ENCODE peak calls at places on chromosomes 13 and 19, in ten cellular contexts. R, L, W, Y, U, C, H, B, J and X are unnamed samples.

GRCh38 chr13:99363391-99363790 is 56.2 kb upstream of the GPR183 start:
- DNase-seq in R (no peak), L (no peak), W (no peak), Y (no peak), U (no peak), C (no peak), H (no peak), B (no peak), J (no peak), X (no peak)

GRCh38 chr19:9523885-9524474 is 14.5 kb downstream of the ZNF426 start:
- DNase-seq in R (no peak), L (no peak), W (no peak), Y (no peak), U (peak), C (no peak), H (no peak), B (no peak), J (no peak), X (no peak)

GRCh38 chr19:49857834-49858590 is 7.1 kb downstream of the PTOV1 start:
- DNase-seq in R (no peak), L (no peak), W (no peak), Y (no peak), U (no peak), C (no peak), H (peak), B (no peak), J (no peak), X (peak)

GRCh38 chr19:46040952-46041500 is at the start of gene IGFL4:
- DNase-seq in R (no peak), L (no peak), W (no peak), Y (no peak), U (no peak), C (peak), H (no peak), B (no peak), J (no peak), X (no peak)

GRCh38 chr19:3064011-3064330 is 1.7 kb upstream of the TLE5 start:
- DNase-seq in R (no peak), L (no peak), W (no peak), Y (no peak), U (no peak), C (no peak), H (no peak), B (no peak), J (no peak), X (no peak)

GRCh38 chr13:94660695-94661324 is 51.5 kb downstream of the SOX21 start:
- DNase-seq in R (no peak), L (no peak), W (no peak), Y (no peak), U (peak), C (peak), H (no peak), B (no peak), J (peak), X (no peak)

GRCh38 chr13:108102771-108103170 is 112.6 kb downstream of the LIG4 start:
- DNase-seq in R (no peak), L (no peak), W (no peak), Y (no peak), U (no peak), C (no peak), H (no peak), B (no peak), J (no peak), X (no peak)

GRCh38 chr19:1110809-1111640 is 7.2 kb downstream of the GPX4 start:
- DNase-seq in R (no peak), L (no peak), W (no peak), Y (no peak), U (peak), C (no peak), H (no peak), B (no peak), J (no peak), X (no peak)

GRCh38 chr13:112068531-112069062 is 1.6 kb downstream of the SOX1 start:
- DNase-seq in R (no peak), L (no peak), W (no peak), Y (no peak), U (no peak), C (no peak), H (no peak), B (no peak), J (no peak), X (no peak)

GRCh38 chr13:27661017-27661416 is 39.3 kb downstream of the POLR1D start:
- DNase-seq in R (no peak), L (no peak), W (no peak), Y (no peak), U (no peak), C (no peak), H (no peak), B (no peak), J (no peak), X (no peak)

GRCh38 chr13:111385182-111385857 is 64.9 kb downstream of the TEX29 start:
- DNase-seq in R (no peak), L (no peak), W (no peak), Y (no peak), U (no peak), C (no peak), H (no peak), B (no peak), J (no peak), X (no peak)

GRCh38 chr13:52353116-52353718 is 52.8 kb downstream of the THSD1 start:
- DNase-seq in R (no peak), L (no peak), W (no peak), Y (no peak), U (peak), C (peak), H (no peak), B (no peak), J (peak), X (no peak)

GRCh38 chr19:56840452-56841193 is at the start of the genes PEG3 and ZIM2:
- DNase-seq in R (no peak), L (no peak), W (no peak), Y (peak), U (peak), C (no peak), H (peak), B (peak), J (no peak), X (no peak)

GRCh38 chr19:10362259-10362658 is 18.1 kb downstream of the TYK2 start:
- DNase-seq in R (no peak), L (no peak), W (no peak), Y (no peak), U (no peak), C (no peak), H (no peak), B (no peak), J (no peak), X (no peak)

GRCh38 chr19:2237869-2238153 is 1.2 kb downstream of the SF3A2 start:
- DNase-seq in R (no peak), L (no peak), W (no peak), Y (no peak), U (no peak), C (no peak), H (no peak), B (no peak), J (no peak), X (no peak)

GRCh38 chr13:48994731-48995130 is 19.0 kb downstream of the FNDC3A start:
- DNase-seq in R (no peak), L (no peak), W (no peak), Y (no peak), U (peak), C (peak), H (no peak), B (no peak), J (no peak), X (no peak)

GRCh38 chr13:100825551-100825950 is 151.0 kb upstream of the TMTC4 start:
- DNase-seq in R (no peak), L (no peak), W (no peak), Y (no peak), U (peak), C (peak), H (no peak), B (no peak), J (no peak), X (no peak)

GRCh38 chr13:111115841-111116500 is 861 bp downstream of the ARHGEF7 start:
- DNase-seq in R (no peak), L (no peak), W (no peak), Y (peak), U (peak), C (peak), H (no peak), B (peak), J (peak), X (no peak)

GRCh38 chr19:460877-461609 is at the start of gene SHC2:
- DNase-seq in R (no peak), L (no peak), W (no peak), Y (peak), U (no peak), C (no peak), H (peak), B (no peak), J (no peak), X (no peak)

GRCh38 chr13:45799451-45799850 is 52.1 kb downstream of the SIAH3 start:
- DNase-seq in R (no peak), L (no peak), W (no peak), Y (no peak), U (no peak), C (no peak), H (no peak), B (no peak), J (no peak), X (no peak)

GRCh38 chr19:54307389-54307788 is 5.6 kb downstream of the LILRA5 start:
- DNase-seq in R (no peak), L (no peak), W (no peak), Y (no peak), U (no peak), C (no peak), H (no peak), B (no peak), J (no peak), X (no peak)

GRCh38 chr19:35184267-35184666 is 29.7 kb downstream of the FXYD5 start:
- DNase-seq in R (no peak), L (no peak), W (no peak), Y (no peak), U (no peak), C (no peak), H (no peak), B (no peak), J (no peak), X (no peak)

GRCh38 chr13:45042539-45042938 is 53.2 kb downstream of the GPALPP1 start:
- DNase-seq in R (no peak), L (no peak), W (no peak), Y (no peak), U (peak), C (no peak), H (no peak), B (no peak), J (no peak), X (no peak)

GRCh38 chr19:3272532-3272931 is 48.1 kb downstream of the CELF5 start:
- DNase-seq in R (no peak), L (no peak), W (no peak), Y (no peak), U (no peak), C (no peak), H (no peak), B (no peak), J (no peak), X (no peak)

GRCh38 chr13:28636078-28636477 is 22.9 kb upstream of the POMP start:
- DNase-seq in R (no peak), L (no peak), W (no peak), Y (no peak), U (peak), C (peak), H (no peak), B (no peak), J (no peak), X (no peak)

GRCh38 chr13:64925284-64925683 is 2304.9 kb downstream of the PCDH9 start:
- DNase-seq in R (no peak), L (no peak), W (no peak), Y (no peak), U (peak), C (no peak), H (no peak), B (no peak), J (no peak), X (no peak)

GRCh38 chr19:42185281-42185680 is 32.2 kb downstream of the DEDD2 start:
- DNase-seq in R (no peak), L (no peak), W (no peak), Y (no peak), U (peak), C (peak), H (no peak), B (no peak), J (no peak), X (no peak)

GRCh38 chr19:3387645-3388589 is 21.5 kb downstream of the NFIC start:
- DNase-seq in R (no peak), L (no peak), W (peak), Y (peak), U (peak), C (no peak), H (peak), B (peak), J (no peak), X (peak)

GRCh38 chr13:40631605-40632004 is 34.8 kb downstream of the FOXO1 start:
- DNase-seq in R (no peak), L (no peak), W (no peak), Y (no peak), U (no peak), C (no peak), H (no peak), B (no peak), J (no peak), X (no peak)

GRCh38 chr13:45086484-45086883 is 33.8 kb upstream of the GTF2F2 start:
- DNase-seq in R (no peak), L (no peak), W (no peak), Y (no peak), U (peak), C (peak), H (no peak), B (no peak), J (no peak), X (no peak)

GRCh38 chr19:19719798-19720197 is 13.1 kb downstream of the ZNF14 start:
- DNase-seq in R (no peak), L (no peak), W (no peak), Y (no peak), U (no peak), C (no peak), H (no peak), B (no peak), J (no peak), X (no peak)

GRCh38 chr13:107681611-107682010 is 533.7 kb downstream of the LIG4 start:
- DNase-seq in R (no peak), L (no peak), W (no peak), Y (no peak), U (no peak), C (no peak), H (no peak), B (no peak), J (no peak), X (no peak)

GRCh38 chr13:24161980-24162517 is 1.5 kb downstream of the SPATA13 start:
- DNase-seq in R (no peak), L (no peak), W (peak), Y (peak), U (no peak), C (no peak), H (peak), B (no peak), J (no peak), X (no peak)

GRCh38 chr13:108962652-108963051 is 333.2 kb downstream of the MYO16 start:
- DNase-seq in R (no peak), L (no peak), W (no peak), Y (no peak), U (no peak), C (no peak), H (no peak), B (no peak), J (no peak), X (no peak)

GRCh38 chr13:33735276-33735675 is 82.7 kb upstream of the RFC3 start:
- DNase-seq in R (no peak), L (no peak), W (no peak), Y (no peak), U (no peak), C (no peak), H (no peak), B (no peak), J (no peak), X (no peak)

GRCh38 chr13:113297370-113297871 is 382 bp downstream of the LAMP1 start:
- DNase-seq in R (peak), L (peak), W (peak), Y (peak), U (peak), C (no peak), H (peak), B (peak), J (no peak), X (no peak)
- H3K27ac ChIP-seq in R (peak), L (peak), W (peak), Y (peak), U (peak), C (peak), H (no peak), B (no peak), J (peak), X (peak)

GRCh38 chr13:32031025-32031814 is at the start of gene FRY:
- DNase-seq in R (peak), L (peak), W (peak), Y (peak), U (peak), C (peak), H (peak), B (peak), J (peak), X (peak)
- H3K27ac ChIP-seq in R (no peak), L (no peak), W (peak), Y (peak), U (no peak), C (no peak), H (peak), B (peak), J (no peak), X (peak)

DNA sequence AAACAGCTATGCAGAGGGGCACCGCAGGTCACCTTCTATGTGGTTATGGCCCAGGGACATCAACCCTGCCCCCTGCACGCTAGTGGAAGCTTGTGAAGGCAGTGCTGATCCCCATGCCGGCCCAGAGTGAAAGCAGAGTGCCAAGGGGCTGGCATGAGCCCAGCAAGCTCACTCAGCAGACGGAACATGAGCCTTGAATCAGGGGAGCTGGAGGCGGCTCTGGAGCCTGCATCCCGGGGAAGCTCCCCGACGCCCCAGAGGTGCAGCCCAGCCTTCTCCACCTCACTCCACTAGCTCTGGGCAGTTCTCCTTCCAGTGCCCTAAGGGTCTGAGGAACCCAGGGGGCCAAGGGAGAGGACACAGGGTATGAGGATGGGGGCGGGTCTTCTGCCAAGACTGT is 19.0 kb upstream of the ISYNA1 start:
- DNase-seq in R (no peak), L (no peak), W (no peak), Y (no peak), U (peak), C (no peak), H (no peak), B (peak), J (no peak), X (no peak)
- H3K27ac ChIP-seq in R (no peak), L (no peak), W (peak), Y (no peak), U (no peak), C (no peak), H (no peak), B (no peak), J (no peak), X (no peak)

GRCh38 chr19:40285353-40286234 is 449 bp upstream of the AKT2 start:
- DNase-seq in R (peak), L (peak), W (peak), Y (peak), U (peak), C (peak), H (peak), B (peak), J (peak), X (peak)

GRCh38 chr19:40283414-40284250 is 1.5 kb downstream of the AKT2 start:
- DNase-seq in R (no peak), L (no peak), W (no peak), Y (peak), U (peak), C (no peak), H (no peak), B (no peak), J (no peak), X (no peak)

GRCh38 chr19:40284501-40285352 is at the start of gene AKT2:
- DNase-seq in R (peak), L (peak), W (no peak), Y (no peak), U (peak), C (peak), H (peak), B (peak), J (peak), X (no peak)

GRCh38 chr19:40282920-40283319 is 2.2 kb downstream of the AKT2 start:
- DNase-seq in R (no peak), L (no peak), W (no peak), Y (no peak), U (peak), C (peak), H (no peak), B (no peak), J (no peak), X (no peak)

GRCh38 chr19:40284251-40284500 is 969 bp downstream of the AKT2 start:
- DNase-seq in R (no peak), L (no peak), W (no peak), Y (no peak), U (no peak), C (no peak), H (no peak), B (no peak), J (no peak), X (no peak)
- H3K27ac ChIP-seq in R (peak), L (peak), W (peak), Y (peak), U (peak), C (peak), H (peak), B (no peak), J (peak), X (peak)

DNA sequence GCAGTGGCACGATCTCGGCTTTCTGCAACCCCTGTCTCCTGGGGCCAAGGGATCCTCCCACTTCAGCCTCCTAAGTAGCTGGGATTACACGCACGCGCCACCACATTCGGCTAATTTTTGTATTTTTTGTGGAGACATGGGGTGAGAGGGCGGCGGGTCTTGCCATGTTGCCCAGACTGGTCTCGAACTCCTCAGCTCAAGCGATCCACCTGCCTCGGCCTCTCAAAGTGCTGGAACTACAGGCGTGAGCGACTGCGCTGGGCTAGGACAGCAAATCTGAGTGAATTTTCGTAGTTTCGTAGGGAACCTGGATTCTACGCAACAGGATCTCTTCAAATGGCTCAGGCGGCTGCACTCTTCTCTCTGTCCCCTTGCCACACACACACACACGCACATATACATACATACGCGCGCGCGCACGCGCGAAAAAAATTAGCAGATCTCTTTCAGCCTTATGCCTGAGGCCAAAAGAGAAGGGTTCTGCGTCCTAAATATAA is 402 bp downstream of the PINLYP start:
- DNase-seq in R (no peak), L (no peak), W (no peak), Y (no peak), U (peak), C (no peak), H (no peak), B (no peak), J (no peak), X (no peak)
- H3K27ac ChIP-seq in R (peak), L (peak), W (peak), Y (peak), U (peak), C (peak), H (peak), B (no peak), J (peak), X (peak)